ENCODE peak calls at places on chromosomes 16 and 17, in eight cellular contexts. O is vagina, U is GM23338, K is spleen, L is GM12891, Y is GM12878, V is HCT116, A is sigmoid colon. E is an unnamed sample.

GRCh38 chr16:88758227-88758943 is 26.6 kb downstream of the PIEZO1 start:
- DNase-seq in O (no peak), U (no peak), K (no peak), L (no peak), Y (no peak), V (no peak), A (no peak), E (no peak)

GRCh38 chr16:22035094-22035675 is 27.3 kb downstream of the MOSMO start:
- DNase-seq in O (no peak), U (peak), K (no peak), L (no peak), Y (peak), V (no peak), A (no peak), E (no peak)

GRCh38 chr16:85557083-85557975 is 55.8 kb upstream of the GSE1 start:
- DNase-seq in O (no peak), U (peak), K (peak), L (no peak), Y (no peak), V (no peak), A (no peak), E (no peak)

GRCh38 chr16:79372504-79373184 is 227.9 kb downstream of the MAF start:
- DNase-seq in O (no peak), U (no peak), K (no peak), L (no peak), Y (no peak), V (no peak), A (no peak), E (no peak)

GRCh38 chr16:4936181-4936990 is 562 bp downstream of the PPL start:
- DNase-seq in O (no peak), U (peak), K (no peak), L (peak), Y (no peak), V (no peak), A (peak), E (no peak)

GRCh38 chr16:27359051-27359450 is 42.9 kb upstream of the IL21R start:
- DNase-seq in O (no peak), U (no peak), K (no peak), L (no peak), Y (no peak), V (no peak), A (no peak), E (no peak)

GRCh38 chr16:54244061-54244886 is 42.3 kb downstream of the IRX3 start:
- DNase-seq in O (no peak), U (no peak), K (no peak), L (no peak), Y (no peak), V (no peak), A (no peak), E (no peak)

GRCh38 chr16:71762186-71762585 is 37.7 kb upstream of the PHLPP2 start:
- DNase-seq in O (no peak), U (no peak), K (no peak), L (no peak), Y (no peak), V (no peak), A (no peak), E (no peak)

GRCh38 chr17:72825218-72825617 is 267.3 kb downstream of the SLC39A11 start:
- DNase-seq in O (no peak), U (no peak), K (no peak), L (no peak), Y (no peak), V (no peak), A (no peak), E (no peak)

GRCh38 chr17:55710829-55711496 is 11.7 kb downstream of the TMEM100 start:
- DNase-seq in O (no peak), U (no peak), K (no peak), L (no peak), Y (no peak), V (no peak), A (no peak), E (no peak)

GRCh38 chr17:29615048-29615385 is 7.7 kb downstream of the CORO6 start:
- DNase-seq in O (peak), U (peak), K (peak), L (peak), Y (no peak), V (no peak), A (no peak), E (no peak)

GRCh38 chr16:66207139-66207863 is 159.2 kb upstream of the CDH5 start:
- DNase-seq in O (peak), U (no peak), K (no peak), L (no peak), Y (no peak), V (no peak), A (no peak), E (no peak)

GRCh38 chr17:63785556-63785955 is 11.6 kb downstream of the DDX42 start:
- DNase-seq in O (no peak), U (no peak), K (no peak), L (no peak), Y (no peak), V (no peak), A (no peak), E (no peak)

GRCh38 chr16:60438894-60439293 is 1597.3 kb downstream of the CDH8 start:
- DNase-seq in O (no peak), U (no peak), K (no peak), L (no peak), Y (no peak), V (no peak), A (no peak), E (no peak)

GRCh38 chr16:81634380-81635121 is 144.5 kb upstream of the PLCG2 start:
- DNase-seq in O (no peak), U (peak), K (no peak), L (no peak), Y (no peak), V (no peak), A (no peak), E (no peak)

GRCh38 chr16:4387769-4388168 is 16.1 kb downstream of the VASN start:
- DNase-seq in O (no peak), U (no peak), K (no peak), L (no peak), Y (no peak), V (no peak), A (no peak), E (no peak)

GRCh38 chr17:70080541-70081347 is 5.7 kb downstream of the KCNJ16 start:
- DNase-seq in O (no peak), U (no peak), K (no peak), L (no peak), Y (no peak), V (no peak), A (no peak), E (no peak)

GRCh38 chr17:1942666-1943431 is 82.3 kb downstream of the RTN4RL1 start:
- DNase-seq in O (no peak), U (no peak), K (no peak), L (no peak), Y (no peak), V (no peak), A (no peak), E (no peak)

GRCh38 chr16:19883296-19883951 is 1.2 kb downstream of the GPRC5B start:
- DNase-seq in O (no peak), U (peak), K (no peak), L (no peak), Y (no peak), V (no peak), A (no peak), E (no peak)

GRCh38 chr16:4911831-4912422 is 25.0 kb downstream of the PPL start:
- DNase-seq in O (no peak), U (no peak), K (no peak), L (no peak), Y (no peak), V (no peak), A (no peak), E (no peak)

GRCh38 chr17:8829036-8829941 is 30.1 kb upstream of the MFSD6L start:
- DNase-seq in O (peak), U (no peak), K (no peak), L (no peak), Y (no peak), V (no peak), A (no peak), E (no peak)

GRCh38 chr16:68539704-68540370 is 746 bp downstream of the ZFP90 start:
- DNase-seq in O (no peak), U (peak), K (no peak), L (no peak), Y (no peak), V (no peak), A (no peak), E (no peak)

GRCh38 chr16:68533937-68534336 is 5.2 kb upstream of the ZFP90 start:
- DNase-seq in O (no peak), U (no peak), K (no peak), L (no peak), Y (no peak), V (no peak), A (no peak), E (no peak)

DNA sequence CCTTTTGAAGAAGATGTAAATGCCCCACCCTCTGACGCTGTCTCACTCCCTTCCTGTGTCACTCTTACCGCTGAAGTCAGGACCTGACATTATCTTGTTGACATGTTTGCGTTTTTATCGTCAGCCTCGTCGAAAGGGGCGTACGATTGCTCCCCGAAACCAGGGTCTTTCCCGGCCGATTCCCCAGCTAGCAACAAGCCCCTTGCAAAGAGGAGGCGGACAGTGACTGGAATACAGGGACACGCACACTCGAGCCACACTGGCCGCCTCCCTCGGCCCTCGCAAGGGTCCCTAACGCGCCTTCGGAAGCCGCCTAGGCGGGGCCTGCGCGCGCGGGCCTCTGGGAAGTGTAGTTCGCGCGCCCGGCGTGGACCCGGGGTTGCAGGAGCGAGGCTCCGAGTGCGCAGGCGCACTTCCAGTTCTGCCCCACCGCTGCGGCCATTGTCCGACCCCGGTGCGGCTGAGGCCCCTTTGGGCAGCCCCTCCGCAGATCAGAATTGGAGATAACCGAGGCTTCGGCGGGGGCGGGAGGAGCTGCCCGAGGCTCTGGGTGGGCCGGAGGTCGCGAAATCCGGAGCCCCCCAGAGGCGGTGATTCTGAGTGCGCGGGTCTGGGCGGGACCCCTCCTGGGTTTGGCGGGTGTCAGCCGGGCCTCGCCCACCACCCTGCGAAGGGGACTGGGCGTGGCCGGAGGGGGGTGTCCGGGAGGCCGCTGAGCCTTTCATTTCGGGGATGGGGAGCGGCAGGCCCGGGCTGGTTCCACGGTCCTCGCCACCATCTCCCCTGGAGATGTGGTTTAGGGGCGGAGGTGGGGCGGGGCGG is at the start of gene ZFP90:
- DNase-seq in O (no peak), U (peak), K (peak), L (peak), Y (peak), V (peak), A (peak), E (no peak)
- TF ChIP-seq POLR2AphosphoS5 in O (peak), U (peak), K (peak), L (no peak), Y (no peak), V (peak), A (peak), E (peak)

GRCh38 chr16:2339521-2340484 is 725 bp downstream of the ABCA3 start:
- DNase-seq in O (no peak), U (peak), K (peak), L (peak), Y (no peak), V (no peak), A (peak), E (no peak)

GRCh38 chr16:2341456-2342447 is 1.2 kb upstream of the ABCA3 start:
- DNase-seq in O (no peak), U (peak), K (peak), L (no peak), Y (no peak), V (no peak), A (peak), E (no peak)

GRCh38 chr16:2343211-2343610 is 2.7 kb upstream of the ABCA3 start:
- DNase-seq in O (no peak), U (no peak), K (no peak), L (no peak), Y (no peak), V (no peak), A (no peak), E (no peak)

GRCh38 chr16:2337431-2338296 is 2.9 kb downstream of the ABCA3 start:
- DNase-seq in O (no peak), U (no peak), K (no peak), L (no peak), Y (no peak), V (no peak), A (no peak), E (no peak)

GRCh38 chr16:2340564-2341455 is at the start of gene ABCA3:
- DNase-seq in O (no peak), U (peak), K (peak), L (peak), Y (peak), V (peak), A (peak), E (peak)
- TF ChIP-seq POLR2AphosphoS5 in O (peak), U (peak), K (peak), L (no peak), Y (no peak), V (peak), A (peak), E (no peak)

DNA sequence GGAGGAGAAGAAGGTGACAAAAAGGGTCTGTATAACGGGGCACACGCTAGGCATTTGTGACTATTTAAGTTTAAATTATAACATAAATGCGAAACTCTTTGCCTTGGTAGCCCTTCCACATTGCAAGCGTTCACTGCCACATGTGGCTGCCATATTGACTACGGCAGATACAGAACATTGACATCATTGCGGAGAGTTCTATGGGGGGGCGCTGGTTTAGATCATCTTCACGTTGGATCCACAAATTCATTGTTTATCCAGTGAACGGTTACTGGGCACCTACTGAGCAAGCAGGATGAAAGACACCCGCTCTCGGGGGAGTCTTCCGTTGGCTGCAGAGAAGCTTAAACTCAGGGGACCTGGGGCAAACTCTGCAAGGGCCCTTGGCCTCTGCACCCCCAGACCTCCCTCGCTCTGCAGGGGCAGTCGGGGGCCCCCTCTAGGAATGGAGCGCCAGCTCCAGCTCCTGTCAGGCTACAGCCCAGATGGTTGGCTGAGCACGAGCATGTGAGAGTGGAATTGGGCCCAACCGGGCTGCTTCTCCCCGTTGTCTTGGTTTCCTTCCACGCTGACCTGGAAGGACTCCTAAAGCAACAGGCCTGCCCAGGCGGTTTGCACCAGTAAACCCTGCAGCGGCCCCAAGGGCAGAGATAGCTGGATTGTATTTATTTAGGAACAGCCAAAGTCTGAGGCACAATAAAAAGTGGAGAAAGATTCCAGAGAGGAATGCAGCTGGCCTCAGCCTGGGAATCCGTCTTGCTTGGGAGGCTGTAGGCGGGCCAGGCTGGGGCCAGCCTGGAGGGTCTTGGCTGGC is 172.2 kb downstream of the SEC14L1 start:
- DNase-seq in O (no peak), U (no peak), K (peak), L (no peak), Y (no peak), V (no peak), A (peak), E (no peak)
- TF ChIP-seq POLR2AphosphoS5 in O (peak), U (no peak), K (no peak), L (no peak), Y (no peak), V (no peak), A (peak), E (peak)

DNA sequence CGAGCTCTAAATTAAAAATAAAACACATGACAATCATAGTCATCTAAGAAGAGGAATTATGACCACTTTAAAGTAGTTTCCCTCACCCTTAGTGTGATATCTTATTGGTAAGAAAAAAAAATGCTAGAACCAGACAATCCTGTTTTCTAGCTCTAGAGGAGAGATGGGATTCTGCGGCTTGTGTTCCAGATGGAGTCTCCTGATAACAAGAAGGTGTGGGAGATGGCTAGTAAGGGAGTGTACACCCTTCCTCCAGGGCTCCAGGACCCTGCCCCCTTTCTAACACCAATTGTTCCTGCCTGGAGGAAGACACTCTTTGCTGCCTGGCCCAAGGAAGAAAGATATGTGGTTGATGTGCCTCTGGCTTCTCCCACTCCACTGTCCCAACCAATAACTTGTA is 68.8 kb upstream of the FBXO47 start:
- DNase-seq in O (no peak), U (no peak), K (no peak), L (no peak), Y (no peak), V (no peak), A (no peak), E (no peak)
- TF ChIP-seq POLR2AphosphoS5 in O (no peak), U (no peak), K (no peak), L (no peak), Y (no peak), V (no peak), A (no peak), E (no peak)

DNA sequence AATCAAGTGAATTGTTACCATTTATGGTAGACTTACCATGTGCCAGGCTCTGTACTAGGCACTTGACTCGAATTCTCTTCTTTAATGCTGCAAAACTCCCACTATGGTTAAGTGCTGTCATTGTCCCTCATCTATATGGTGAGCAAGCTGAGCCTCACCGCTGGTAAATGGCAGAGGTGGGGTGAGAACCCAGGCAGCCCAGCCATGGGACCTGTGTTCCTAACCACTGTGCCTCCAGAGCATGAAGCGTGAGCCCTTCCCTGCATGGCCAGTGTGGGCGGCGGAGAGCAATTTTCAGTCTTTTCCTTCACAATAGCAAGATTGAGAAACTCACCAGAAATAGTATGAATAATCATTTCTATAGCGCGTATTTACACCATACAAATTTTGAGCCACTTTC is 9.1 kb downstream of the BFAR start:
- DNase-seq in O (no peak), U (peak), K (no peak), L (no peak), Y (no peak), V (no peak), A (no peak), E (no peak)
- TF ChIP-seq POLR2AphosphoS5 in O (no peak), U (no peak), K (no peak), L (no peak), Y (no peak), V (no peak), A (no peak), E (no peak)